ENCODE peak calls at places on chromosomes 4 and X, in six cellular contexts. V is T1000; D is iris pigment epithelial cell; T is activated T-cell treated with anti-CD3 and anti-CD28 coated beads for 24 hours; J is posterior vena cava; M is stimulated activated CD8-positive, alpha-beta memory T cell treated with anti-CD3 and anti-CD28 coated beads, Interleukin-4, amount 100 ng/mL, for 4 hours. L is an unnamed sample.

GRCh38 chr4:143399113-143399949 is 62.7 kb downstream of the GAB1 start:
- DNase-seq in J (no peak), M (no peak), D (peak; percentile 36), V (no peak), T (no peak), L (peak; percentile 44)

GRCh38 chr4:8200302-8200975 is 1.3 kb downstream of the SH3TC1 start:
- DNase-seq in M (no peak), D (peak; percentile 71), J (no peak), T (no peak), V (no peak), L (peak; percentile 18)

GRCh38 chrX:925652-926061 is 286.8 kb downstream of the CRLF2 start:
- DNase-seq in V (no peak), J (peak; percentile 72), M (no peak), D (no peak), T (no peak), L (no peak)

GRCh38 chr4:49032440-49033161 is 46.5 kb downstream of the CWH43 start:
- DNase-seq in J (no peak), T (no peak), M (no peak), D (peak; percentile 17), V (no peak), L (peak; percentile 31)

GRCh38 chr4:86670739-86671138 is 76.6 kb downstream of the PTPN13 start:
- DNase-seq in T (no peak), J (no peak), V (no peak), D (peak; percentile 94), M (no peak), L (peak; percentile 66)

GRCh38 chrX:96433409-96434122 is 251.1 kb upstream of the DIAPH2 start:
- DNase-seq in M (no peak), J (no peak), D (no peak), V (no peak), T (no peak), L (no peak)

GRCh38 chr4:174461438-174462106 is 60.7 kb downstream of the HPGD start:
- DNase-seq in M (no peak), T (no peak), J (no peak), D (peak; percentile 12), V (no peak), L (no peak)

GRCh38 chrX:109840585-109840984 is 107.5 kb upstream of the ACSL4 start:
- DNase-seq in J (no peak), V (peak; percentile 3), T (no peak), D (peak; percentile 94), M (no peak), L (peak; percentile 92)

GRCh38 chrX:131445955-131446354 is 97.9 kb upstream of the OR13H1 start:
- DNase-seq in T (no peak), V (no peak), J (no peak), D (no peak), M (no peak), L (no peak)

GRCh38 chrX:57134702-57135101 is 2.5 kb downstream of the SPIN2A start:
- DNase-seq in J (no peak), D (no peak), M (no peak), V (no peak), T (no peak), L (peak; percentile 2)

GRCh38 chrX:71144651-71145050 is at the start of gene NLGN3:
- DNase-seq in D (no peak), M (no peak), J (no peak), V (no peak), T (no peak), L (no peak)

GRCh38 chrX:137574102-137574783 is 8.3 kb downstream of the ZIC3 start:
- DNase-seq in D (no peak), J (no peak), M (no peak), V (no peak), T (no peak), L (no peak)

GRCh38 chr4:88158038-88158359 is 440 bp downstream of the ABCG2 start:
- DNase-seq in M (no peak), V (no peak), D (no peak), T (no peak), J (no peak), L (no peak)

GRCh38 chrX:155993421-155993820 is 4.1 kb upstream of the IL9R start:
- DNase-seq in T (no peak), D (no peak), M (no peak), J (no peak), V (no peak), L (no peak)

GRCh38 chr4:77385124-77385969 is 220.3 kb upstream of the CXCL13 start:
- DNase-seq in M (peak; percentile 14), D (peak; percentile 70), T (peak; percentile 35), V (peak; percentile 27), J (no peak), L (peak; percentile 52)

GRCh38 chrX:5998901-5999300 is 229.8 kb downstream of the NLGN4X start:
- DNase-seq in D (no peak), J (no peak), T (no peak), M (no peak), V (no peak), L (no peak)

GRCh38 chr4:75841641-75842520 is 60.4 kb downstream of the PPEF2 start:
- DNase-seq in V (no peak), T (no peak), J (no peak), D (peak; percentile 20), M (no peak), L (no peak)

GRCh38 chrX:123756320-123756719 is 23.5 kb upstream of the THOC2 start:
- DNase-seq in J (no peak), T (no peak), V (no peak), D (peak; percentile 11), M (no peak), L (peak; percentile 27)

GRCh38 chrX:67692246-67692645 is 148.4 kb downstream of the AR start:
- DNase-seq in D (peak; percentile 69), M (no peak), J (no peak), V (no peak), T (no peak), L (peak; percentile 59)

GRCh38 chr4:183244506-183244905 is 75.6 kb downstream of the CLDN22 start:
- DNase-seq in D (no peak), M (no peak), V (no peak), J (no peak), T (no peak), L (no peak)

GRCh38 chr4:126757219-126757618 is 875.5 kb upstream of the INTU start:
- DNase-seq in V (no peak), T (no peak), D (peak; percentile 63), M (no peak), J (no peak), L (no peak)

GRCh38 chr4:15690020-15690809 is 8.6 kb downstream of the FAM200B start:
- DNase-seq in T (no peak), M (no peak), J (no peak), D (peak; percentile 92), V (peak; percentile 62), L (peak; percentile 98)

GRCh38 chr4:142404191-142404611 is 441.9 kb downstream of the INPP4B start:
- DNase-seq in V (no peak), M (no peak), T (peak; percentile 51), J (no peak), D (peak; percentile 89), L (peak; percentile 74)

GRCh38 chrX:44162964-44163475 is 180.5 kb downstream of the EFHC2 start:
- DNase-seq in J (no peak), D (no peak), M (no peak), T (no peak), V (no peak), L (no peak)

GRCh38 chrX:920234-920799 is 289.7 kb downstream of the SHOX start:
- DNase-seq in V (no peak), T (no peak), D (peak; percentile 52), M (no peak), J (no peak), L (peak; percentile 94)

GRCh38 chrX:24718771-24719170 is 25.1 kb downstream of the POLA1 start:
- DNase-seq in M (no peak), V (no peak), J (no peak), T (no peak), D (no peak), L (no peak)

GRCh38 chrX:96984538-96984937 is 100.8 kb downstream of the RPA4 start:
- DNase-seq in J (no peak), M (no peak), V (no peak), D (peak; percentile 18), T (no peak), L (no peak)

GRCh38 chr4:85807247-85807915 is 332.4 kb downstream of the ARHGAP24 start:
- DNase-seq in V (peak; percentile 79), D (peak; percentile 83), J (no peak), T (no peak), M (no peak), L (peak; percentile 94)

GRCh38 chrX:48747415-48748026 is 14.0 kb upstream of the GLOD5 start:
- DNase-seq in T (no peak), M (no peak), J (peak; percentile 50), D (no peak), V (no peak), L (no peak)

GRCh38 chr4:145698507-145698906 is 18.6 kb downstream of the C4orf51 start:
- DNase-seq in D (no peak), M (no peak), T (no peak), V (no peak), J (no peak), L (no peak)

GRCh38 chr4:165635261-165635838 is 237.7 kb upstream of the TLL1 start:
- DNase-seq in T (no peak), J (no peak), V (no peak), D (no peak), M (no peak), L (no peak)

GRCh38 chr4:57182132-57182874 is 72.1 kb upstream of the IGFBP7 start:
- DNase-seq in V (no peak), D (no peak), J (no peak), T (no peak), M (no peak), L (no peak)